ENCODE peak calls at places on chromosome 6, in eight cellular contexts. O is stimulated activated CD4-positive, alpha-beta T cell treated with anti-CD3 and anti-CD28 coated beads, TNF-alpha, amount 100 ng/mL, for 48 hours; U is Calu3; T is naive thymus-derived CD8-positive, alpha-beta T cell; R is iPS-NIHi11; K is HTR-8/SVneo; W is fibroblast of the conjunctiva; V is left ventricle myocardium inferior. Z is an unnamed sample.
A peak's percentile ranks its signal among the peaks of the same experiment; 100 is the strongest.

GRCh38 chr6:129744201-129744879 is 34.4 kb upstream of the ARHGAP18 start:
- DNase-seq in U (no peak), K (peak; percentile 61), W (peak; percentile 80), V (no peak), O (no peak), R (peak; percentile 29), T (no peak), Z (peak; percentile 55)

GRCh38 chr6:139219271-139219729 is 72.5 kb downstream of the TXLNB start:
- DNase-seq in T (peak; percentile 67), W (peak; percentile 91), O (peak; percentile 52), K (peak; percentile 73), U (peak; percentile 56), R (peak; percentile 89), V (peak; percentile 79), Z (peak; percentile 84)

GRCh38 chr6:7939186-7939863 is 28.7 kb upstream of the TXNDC5 start:
- DNase-seq in W (no peak), T (no peak), O (no peak), K (no peak), U (no peak), R (no peak), V (no peak), Z (no peak)

GRCh38 chr6:56746767-56747504 is 104.2 kb upstream of the DST start:
- DNase-seq in K (no peak), U (no peak), R (no peak), T (no peak), W (no peak), O (no peak), V (no peak), Z (no peak)

GRCh38 chr6:139231206-139231605 is 60.6 kb downstream of the TXLNB start:
- DNase-seq in W (no peak), K (no peak), R (no peak), U (no peak), O (no peak), V (no peak), T (no peak), Z (no peak)

GRCh38 chr6:11096109-11096508 is 2.5 kb downstream of the SMIM13 start:
- DNase-seq in T (no peak), W (peak; percentile 49), V (no peak), R (peak; percentile 53), U (peak; percentile 27), O (no peak), K (peak; percentile 41), Z (no peak)

GRCh38 chr6:21111399-21111725 is 482.2 kb upstream of the SOX4 start:
- DNase-seq in V (no peak), O (no peak), R (no peak), U (peak; percentile 30), T (no peak), W (no peak), K (no peak), Z (no peak)

GRCh38 chr6:9316831-9317230 is 881.5 kb upstream of the SLC35B3 start:
- DNase-seq in R (no peak), O (no peak), W (peak; percentile 5), U (no peak), V (no peak), T (no peak), K (no peak), Z (no peak)

GRCh38 chr6:105608711-105609374 is 206.0 kb upstream of the PREP start:
- DNase-seq in U (no peak), R (no peak), W (peak; percentile 49), V (no peak), K (no peak), T (no peak), O (no peak), Z (no peak)

GRCh38 chr6:25405442-25405841 is 126.3 kb downstream of the CARMIL1 start:
- DNase-seq in V (no peak), T (no peak), K (no peak), U (no peak), O (no peak), W (no peak), R (no peak), Z (no peak)

GRCh38 chr6:42338573-42339218 is 113.0 kb downstream of the TRERF1 start:
- DNase-seq in T (no peak), K (peak; percentile 83), V (no peak), U (peak; percentile 53), O (peak; percentile 24), W (peak; percentile 89), R (no peak), Z (no peak)

Z was measured in ovary.